ENCODE peak calls at places on chromosomes 4 and X, in eight cellular contexts. B, Y, N, Q, A, V, S and E are unnamed samples.
A peak's percentile ranks its signal among the peaks of the same experiment; 100 is the strongest.

GRCh38 chr4:70994069-70994366 is 569 bp downstream of the DCK start:
- DNase-seq in V (no peak), N (no peak), B (no peak), S (no peak), A (no peak), Q (no peak), Y (peak; percentile 17), E (no peak)

GRCh38 chrX:31483336-31483735 is 411.5 kb upstream of the FTHL17 start:
- DNase-seq in Y (no peak), A (no peak), V (peak; percentile 46), S (no peak), Q (no peak), B (no peak), N (no peak), E (no peak)

GRCh38 chrX:43448688-43449087 is 207.4 kb upstream of the MAOA start:
- DNase-seq in B (no peak), Q (no peak), Y (no peak), S (no peak), A (no peak), V (no peak), N (no peak), E (no peak)

GRCh38 chrX:102517331-102517730 is 792 bp upstream of the TMSB15A start:
- DNase-seq in Q (peak; percentile 3), N (no peak), A (no peak), V (peak; percentile 2), B (no peak), Y (peak; percentile 30), S (peak; percentile 2), E (no peak)

GRCh38 chrX:134374294-134374693 is 85.7 kb upstream of the HPRT1 start:
- DNase-seq in S (no peak), A (no peak), B (no peak), V (no peak), Q (no peak), N (no peak), Y (peak; percentile 19), E (no peak)

GRCh38 chrX:19758536-19758935 is 128.9 kb downstream of the SH3KBP1 start:
- DNase-seq in S (no peak), V (no peak), N (no peak), Q (peak; percentile 14), A (no peak), Y (no peak), B (no peak), E (no peak)

GRCh38 chr4:61003301-61003700 is 196.8 kb upstream of the ADGRL3 start:
- DNase-seq in B (no peak), V (no peak), S (no peak), A (no peak), Y (no peak), N (no peak), Q (no peak), E (no peak)

GRCh38 chr4:100289980-100290379 is 99.7 kb upstream of the DDIT4L start:
- DNase-seq in Y (no peak), B (no peak), V (no peak), A (no peak), S (no peak), Q (no peak), N (no peak), E (no peak)

GRCh38 chr4:70505152-70505748 is 13.1 kb upstream of the AMTN start:
- DNase-seq in Q (peak; percentile 54), Y (peak; percentile 61), B (peak; percentile 65), S (peak; percentile 30), V (peak; percentile 31), N (peak; percentile 62), A (peak; percentile 80), E (peak; percentile 62)

GRCh38 chr4:56668267-56668666 is 12.8 kb downstream of the HOPX start:
- DNase-seq in N (no peak), Q (peak; percentile 7), V (no peak), A (no peak), S (no peak), B (no peak), Y (peak; percentile 41), E (no peak)

GRCh38 chrX:96861228-96861627 is 22.5 kb upstream of the RPA4 start:
- DNase-seq in B (no peak), Q (no peak), S (no peak), Y (no peak), A (no peak), N (no peak), V (no peak), E (no peak)